ENCODE peak calls at places on chromosomes 16 and 17, in six cellular contexts. One of them, this sample, is unnamed.

GRCh38 chr16:84508502-84508901 is 4.0 kb upstream of the MEAK7 start:
- DNase-seq in GM12878: no peak
- DNase-seq in HCT116: no peak
- DNase-seq in SK-N-SH: no peak
- DNase-seq in H1: no peak
- DNase-seq in K562: no peak
- DNase-seq in this sample: no peak

GRCh38 chr17:40179923-40180659 is 2.8 kb downstream of the RAPGEFL1 start:
- DNase-seq in GM12878: no peak
- DNase-seq in K562: no peak
- DNase-seq in H1: no peak
- DNase-seq in SK-N-SH: no peak
- DNase-seq in HCT116: no peak
- DNase-seq in this sample: peak

GRCh38 chr17:29683481-29683880 is 60.8 kb upstream of the CORO6 start:
- DNase-seq in K562: no peak
- DNase-seq in SK-N-SH: no peak
- DNase-seq in GM12878: no peak
- DNase-seq in H1: no peak
- DNase-seq in HCT116: no peak
- DNase-seq in this sample: no peak

GRCh38 chr16:4519274-4520058 is 19.1 kb downstream of the CDIP1 start:
- DNase-seq in SK-N-SH: no peak
- DNase-seq in GM12878: no peak
- DNase-seq in H1: no peak
- DNase-seq in HCT116: no peak
- DNase-seq in K562: no peak
- DNase-seq in this sample: no peak

GRCh38 chr17:44733753-44734152 is 25.0 kb upstream of the ADAM11 start:
- DNase-seq in K562: no peak
- DNase-seq in HCT116: no peak
- DNase-seq in H1: no peak
- DNase-seq in GM12878: no peak
- DNase-seq in SK-N-SH: no peak
- DNase-seq in this sample: no peak

GRCh38 chr17:43381621-43382020 is 17.2 kb upstream of the ARL4D start:
- DNase-seq in H1: no peak
- DNase-seq in K562: no peak
- DNase-seq in GM12878: no peak
- DNase-seq in HCT116: no peak
- DNase-seq in SK-N-SH: no peak
- DNase-seq in this sample: no peak

GRCh38 chr17:65514541-65514940 is 46.9 kb downstream of the AXIN2 start:
- DNase-seq in H1: no peak
- DNase-seq in GM12878: no peak
- DNase-seq in K562: no peak
- DNase-seq in HCT116: no peak
- DNase-seq in SK-N-SH: no peak
- DNase-seq in this sample: no peak

GRCh38 chr16:84380405-84380804 is 12.1 kb downstream of the ATP2C2 start:
- DNase-seq in GM12878: peak
- DNase-seq in K562: no peak
- DNase-seq in SK-N-SH: no peak
- DNase-seq in HCT116: no peak
- DNase-seq in H1: no peak
- DNase-seq in this sample: no peak

GRCh38 chr17:17056167-17056562 is 13.9 kb downstream of the MPRIP start:
- DNase-seq in HCT116: no peak
- DNase-seq in K562: no peak
- DNase-seq in H1: no peak
- DNase-seq in GM12878: no peak
- DNase-seq in SK-N-SH: no peak
- DNase-seq in this sample: peak

GRCh38 chr16:74622005-74622404 is 15.1 kb upstream of the GLG1 start:
- DNase-seq in K562: no peak
- DNase-seq in H1: no peak
- DNase-seq in HCT116: no peak
- DNase-seq in GM12878: no peak
- DNase-seq in SK-N-SH: no peak
- DNase-seq in this sample: no peak

GRCh38 chr16:72530434-72530833 is 358.5 kb upstream of the PMFBP1 start:
- DNase-seq in SK-N-SH: no peak
- DNase-seq in GM12878: no peak
- DNase-seq in HCT116: peak
- DNase-seq in K562: no peak
- DNase-seq in H1: no peak
- DNase-seq in this sample: no peak

GRCh38 chr17:82440991-82441627 is 9.4 kb downstream of the CYBC1 start:
- DNase-seq in HCT116: no peak
- DNase-seq in H1: no peak
- DNase-seq in SK-N-SH: no peak
- DNase-seq in K562: no peak
- DNase-seq in GM12878: no peak
- DNase-seq in this sample: no peak

GRCh38 chr16:85561248-85562101 is 51.6 kb upstream of the GSE1 start:
- DNase-seq in SK-N-SH: no peak
- DNase-seq in H1: no peak
- DNase-seq in K562: peak
- DNase-seq in HCT116: no peak
- DNase-seq in GM12878: no peak
- DNase-seq in this sample: no peak

GRCh38 chr16:13168091-13168572 is 266.7 kb downstream of the SHISA9 start:
- DNase-seq in HCT116: no peak
- DNase-seq in GM12878: no peak
- DNase-seq in SK-N-SH: peak
- DNase-seq in K562: peak
- DNase-seq in H1: no peak
- DNase-seq in this sample: no peak
- TF ChIP-seq JUND in HCT116: no peak
- TF ChIP-seq JUND in GM12878: no peak
- TF ChIP-seq JUND in SK-N-SH: no peak
- TF ChIP-seq JUND in K562: no peak
- TF ChIP-seq JUND in H1: no peak
- TF ChIP-seq JUND in this sample: no peak

GRCh38 chr17:3641717-3642486 is 5.3 kb downstream of the CTNS start:
- DNase-seq in K562: peak
- DNase-seq in SK-N-SH: no peak
- DNase-seq in GM12878: no peak
- DNase-seq in H1: no peak
- DNase-seq in HCT116: no peak
- DNase-seq in this sample: peak
- TF ChIP-seq JUND in K562: no peak
- TF ChIP-seq JUND in SK-N-SH: no peak
- TF ChIP-seq JUND in GM12878: no peak
- TF ChIP-seq JUND in H1: no peak
- TF ChIP-seq JUND in HCT116: no peak
- TF ChIP-seq JUND in this sample: no peak

GRCh38 chr17:71180801-71181385 is 939.9 kb upstream of the SOX9 start:
- DNase-seq in GM12878: no peak
- DNase-seq in H1: no peak
- DNase-seq in HCT116: no peak
- DNase-seq in K562: no peak
- DNase-seq in SK-N-SH: peak
- DNase-seq in this sample: no peak
- TF ChIP-seq JUND in GM12878: no peak
- TF ChIP-seq JUND in H1: no peak
- TF ChIP-seq JUND in HCT116: no peak
- TF ChIP-seq JUND in K562: no peak
- TF ChIP-seq JUND in SK-N-SH: no peak
- TF ChIP-seq JUND in this sample: no peak

DNA sequence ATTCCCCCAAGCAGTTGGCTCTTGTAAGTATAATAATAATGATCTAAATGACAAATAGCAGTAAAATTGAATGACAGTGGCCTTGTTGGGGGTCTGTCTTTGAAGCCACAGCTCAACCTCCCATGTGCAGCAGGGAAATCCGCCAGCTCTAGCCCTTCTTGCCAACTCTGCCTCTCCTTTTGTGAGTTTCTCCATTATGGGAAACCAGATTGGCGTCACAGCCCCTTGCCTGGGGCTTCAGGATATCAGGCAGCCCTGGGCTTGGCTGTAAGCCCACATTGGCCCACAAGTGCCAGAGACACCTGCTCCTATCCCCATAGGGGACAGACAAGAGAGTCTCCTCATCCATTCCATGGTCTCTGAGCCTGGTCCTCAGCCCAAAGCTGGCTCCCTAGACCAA is 70.4 kb upstream of the CACNG5 start:
- DNase-seq in HCT116: no peak
- DNase-seq in GM12878: no peak
- DNase-seq in H1: no peak
- DNase-seq in SK-N-SH: no peak
- DNase-seq in K562: no peak
- DNase-seq in this sample: no peak
- TF ChIP-seq JUND in HCT116: no peak
- TF ChIP-seq JUND in GM12878: no peak
- TF ChIP-seq JUND in H1: no peak
- TF ChIP-seq JUND in SK-N-SH: no peak
- TF ChIP-seq JUND in K562: no peak
- TF ChIP-seq JUND in this sample: no peak

DNA sequence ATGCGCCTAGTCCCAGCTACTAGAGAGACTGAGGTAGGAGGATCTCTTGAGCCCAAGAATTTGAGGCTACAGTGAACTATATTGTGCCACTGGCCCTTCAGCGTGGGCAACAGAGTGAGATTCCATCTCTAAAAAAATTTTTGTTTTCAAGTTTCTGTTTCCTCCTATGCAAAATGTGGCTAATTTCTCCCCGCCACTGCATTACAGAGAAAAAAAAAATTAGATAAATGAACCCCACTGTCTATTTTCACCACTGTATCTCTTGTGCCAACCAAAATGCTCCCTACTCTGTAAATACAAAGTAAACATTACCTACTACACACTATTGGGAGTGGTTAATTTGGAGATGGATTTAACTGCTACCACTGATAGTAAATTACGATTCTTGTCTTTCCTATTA is 2.0 kb downstream of the MARF1 start:
- DNase-seq in GM12878: no peak
- DNase-seq in K562: no peak
- DNase-seq in SK-N-SH: no peak
- DNase-seq in HCT116: no peak
- DNase-seq in H1: no peak
- DNase-seq in this sample: no peak
- TF ChIP-seq JUND in GM12878: no peak
- TF ChIP-seq JUND in K562: no peak
- TF ChIP-seq JUND in SK-N-SH: no peak
- TF ChIP-seq JUND in HCT116: no peak
- TF ChIP-seq JUND in H1: no peak
- TF ChIP-seq JUND in this sample: no peak

GRCh38 chr17:78789149-78789662 is 7.1 kb upstream of the CYTH1 start:
- DNase-seq in GM12878: no peak
- DNase-seq in H1: no peak
- DNase-seq in SK-N-SH: peak
- DNase-seq in HCT116: no peak
- DNase-seq in K562: no peak
- DNase-seq in this sample: no peak
- TF ChIP-seq JUND in GM12878: no peak
- TF ChIP-seq JUND in H1: no peak
- TF ChIP-seq JUND in SK-N-SH: no peak
- TF ChIP-seq JUND in HCT116: no peak
- TF ChIP-seq JUND in K562: no peak
- TF ChIP-seq JUND in this sample: no peak

DNA sequence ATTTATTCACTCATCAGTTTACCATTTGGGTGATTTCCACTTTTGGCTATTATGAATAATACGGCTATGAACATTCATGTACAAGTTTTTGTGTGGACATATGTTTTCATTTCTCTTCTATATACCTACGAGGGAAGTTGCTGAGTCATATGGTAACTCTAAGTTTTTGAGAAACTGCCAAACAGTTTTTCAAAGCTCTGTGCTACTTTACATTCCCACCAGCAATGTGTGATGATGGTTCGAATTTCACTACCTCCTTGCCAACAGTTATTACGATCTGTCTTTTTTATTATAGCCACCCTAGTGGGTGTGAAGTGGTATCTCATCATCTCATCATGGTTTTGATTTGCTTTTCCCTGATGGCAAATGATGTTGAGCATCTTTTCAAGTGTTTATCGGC is 63.7 kb upstream of the MRTFB start:
- DNase-seq in H1: no peak
- DNase-seq in HCT116: no peak
- DNase-seq in GM12878: peak
- DNase-seq in K562: no peak
- DNase-seq in SK-N-SH: no peak
- DNase-seq in this sample: no peak
- TF ChIP-seq JUND in H1: no peak
- TF ChIP-seq JUND in HCT116: no peak
- TF ChIP-seq JUND in GM12878: peak
- TF ChIP-seq JUND in K562: no peak
- TF ChIP-seq JUND in SK-N-SH: no peak
- TF ChIP-seq JUND in this sample: no peak

This sample was measured in T47D.